ENCODE peak calls at places on chromosomes 7 and 10, in six cellular contexts. One of them, this sample, is unnamed.

GRCh38 chr7:8724080-8724718 is 290.8 kb downstream of the NXPH1 start:
- DNase-seq in activated T-helper 1 cell treated with anti-CD3 and anti-CD28 coated beads, Interleukin-12 subunit alpha, Interleukin-12 subunit beta, Interleukin-2, Interleukin-4 antibody, amounts not matched to agents 30 ng/mL and 10 ng/mL and 1 ng/mL, durations not matched to agents 14 hours and 24 hours and 36 hours: peak; percentile 1
- DNase-seq in stimulated activated CD4-positive, alpha-beta T cell treated with anti-CD3 and anti-CD28 coated beads, Interleukin-15, amount 100 ng/mL, for 1 hour: no peak
- DNase-seq in fibroblast of the aortic adventitia: no peak
- DNase-seq in stimulated activated naive CD4-positive, alpha-beta T cell: no peak
- DNase-seq in H54: peak; percentile 33
- DNase-seq in this sample: no peak

GRCh38 chr10:17074548-17074860 is 55.1 kb downstream of the CUBN start:
- DNase-seq in H54: no peak
- DNase-seq in fibroblast of the aortic adventitia: peak; percentile 35
- DNase-seq in stimulated activated CD4-positive, alpha-beta T cell treated with anti-CD3 and anti-CD28 coated beads, Interleukin-15, amount 100 ng/mL, for 1 hour: no peak
- DNase-seq in stimulated activated naive CD4-positive, alpha-beta T cell: no peak
- DNase-seq in activated T-helper 1 cell treated with anti-CD3 and anti-CD28 coated beads, Interleukin-12 subunit alpha, Interleukin-12 subunit beta, Interleukin-2, Interleukin-4 antibody, amounts not matched to agents 30 ng/mL and 10 ng/mL and 1 ng/mL, durations not matched to agents 14 hours and 24 hours and 36 hours: no peak
- DNase-seq in this sample: no peak

GRCh38 chr7:158991824-158992621 is 135.7 kb downstream of the DYNC2I1 start:
- DNase-seq in stimulated activated CD4-positive, alpha-beta T cell treated with anti-CD3 and anti-CD28 coated beads, Interleukin-15, amount 100 ng/mL, for 1 hour: no peak
- DNase-seq in stimulated activated naive CD4-positive, alpha-beta T cell: peak; percentile 15
- DNase-seq in fibroblast of the aortic adventitia: no peak
- DNase-seq in activated T-helper 1 cell treated with anti-CD3 and anti-CD28 coated beads, Interleukin-12 subunit alpha, Interleukin-12 subunit beta, Interleukin-2, Interleukin-4 antibody, amounts not matched to agents 30 ng/mL and 10 ng/mL and 1 ng/mL, durations not matched to agents 14 hours and 24 hours and 36 hours: no peak
- DNase-seq in H54: no peak
- DNase-seq in this sample: no peak

GRCh38 chr10:11538834-11539190 is 72.6 kb downstream of the USP6NL start:
- DNase-seq in H54: no peak
- DNase-seq in activated T-helper 1 cell treated with anti-CD3 and anti-CD28 coated beads, Interleukin-12 subunit alpha, Interleukin-12 subunit beta, Interleukin-2, Interleukin-4 antibody, amounts not matched to agents 30 ng/mL and 10 ng/mL and 1 ng/mL, durations not matched to agents 14 hours and 24 hours and 36 hours: no peak
- DNase-seq in fibroblast of the aortic adventitia: no peak
- DNase-seq in stimulated activated CD4-positive, alpha-beta T cell treated with anti-CD3 and anti-CD28 coated beads, Interleukin-15, amount 100 ng/mL, for 1 hour: no peak
- DNase-seq in stimulated activated naive CD4-positive, alpha-beta T cell: no peak
- DNase-seq in this sample: no peak

GRCh38 chr10:131701131-131701947 is 199.5 kb upstream of the PPP2R2D start:
- DNase-seq in H54: no peak
- DNase-seq in stimulated activated CD4-positive, alpha-beta T cell treated with anti-CD3 and anti-CD28 coated beads, Interleukin-15, amount 100 ng/mL, for 1 hour: no peak
- DNase-seq in fibroblast of the aortic adventitia: no peak
- DNase-seq in activated T-helper 1 cell treated with anti-CD3 and anti-CD28 coated beads, Interleukin-12 subunit alpha, Interleukin-12 subunit beta, Interleukin-2, Interleukin-4 antibody, amounts not matched to agents 30 ng/mL and 10 ng/mL and 1 ng/mL, durations not matched to agents 14 hours and 24 hours and 36 hours: no peak
- DNase-seq in stimulated activated naive CD4-positive, alpha-beta T cell: no peak
- DNase-seq in this sample: no peak

GRCh38 chr7:149427893-149428292 is 33.0 kb downstream of the ZNF777 start:
- DNase-seq in stimulated activated CD4-positive, alpha-beta T cell treated with anti-CD3 and anti-CD28 coated beads, Interleukin-15, amount 100 ng/mL, for 1 hour: no peak
- DNase-seq in stimulated activated naive CD4-positive, alpha-beta T cell: no peak
- DNase-seq in fibroblast of the aortic adventitia: no peak
- DNase-seq in activated T-helper 1 cell treated with anti-CD3 and anti-CD28 coated beads, Interleukin-12 subunit alpha, Interleukin-12 subunit beta, Interleukin-2, Interleukin-4 antibody, amounts not matched to agents 30 ng/mL and 10 ng/mL and 1 ng/mL, durations not matched to agents 14 hours and 24 hours and 36 hours: no peak
- DNase-seq in H54: no peak
- DNase-seq in this sample: no peak

GRCh38 chr10:90960355-90960814 is 39.5 kb upstream of the ANKRD1 start:
- DNase-seq in stimulated activated naive CD4-positive, alpha-beta T cell: no peak
- DNase-seq in stimulated activated CD4-positive, alpha-beta T cell treated with anti-CD3 and anti-CD28 coated beads, Interleukin-15, amount 100 ng/mL, for 1 hour: no peak
- DNase-seq in H54: peak; percentile 50
- DNase-seq in fibroblast of the aortic adventitia: peak; percentile 75
- DNase-seq in activated T-helper 1 cell treated with anti-CD3 and anti-CD28 coated beads, Interleukin-12 subunit alpha, Interleukin-12 subunit beta, Interleukin-2, Interleukin-4 antibody, amounts not matched to agents 30 ng/mL and 10 ng/mL and 1 ng/mL, durations not matched to agents 14 hours and 24 hours and 36 hours: no peak
- DNase-seq in this sample: no peak

GRCh38 chr7:90792301-90792700 is 196.2 kb downstream of the CDK14 start:
- DNase-seq in H54: no peak
- DNase-seq in stimulated activated naive CD4-positive, alpha-beta T cell: no peak
- DNase-seq in stimulated activated CD4-positive, alpha-beta T cell treated with anti-CD3 and anti-CD28 coated beads, Interleukin-15, amount 100 ng/mL, for 1 hour: no peak
- DNase-seq in fibroblast of the aortic adventitia: no peak
- DNase-seq in activated T-helper 1 cell treated with anti-CD3 and anti-CD28 coated beads, Interleukin-12 subunit alpha, Interleukin-12 subunit beta, Interleukin-2, Interleukin-4 antibody, amounts not matched to agents 30 ng/mL and 10 ng/mL and 1 ng/mL, durations not matched to agents 14 hours and 24 hours and 36 hours: no peak
- DNase-seq in this sample: no peak

GRCh38 chr7:144738708-144739314 is 97.0 kb downstream of the TPK1 start:
- DNase-seq in activated T-helper 1 cell treated with anti-CD3 and anti-CD28 coated beads, Interleukin-12 subunit alpha, Interleukin-12 subunit beta, Interleukin-2, Interleukin-4 antibody, amounts not matched to agents 30 ng/mL and 10 ng/mL and 1 ng/mL, durations not matched to agents 14 hours and 24 hours and 36 hours: peak; percentile 1
- DNase-seq in stimulated activated naive CD4-positive, alpha-beta T cell: no peak
- DNase-seq in stimulated activated CD4-positive, alpha-beta T cell treated with anti-CD3 and anti-CD28 coated beads, Interleukin-15, amount 100 ng/mL, for 1 hour: no peak
- DNase-seq in fibroblast of the aortic adventitia: peak; percentile 59
- DNase-seq in H54: no peak
- DNase-seq in this sample: no peak

GRCh38 chr7:29988391-29989256 is 977 bp downstream of the SCRN1 start:
- DNase-seq in stimulated activated CD4-positive, alpha-beta T cell treated with anti-CD3 and anti-CD28 coated beads, Interleukin-15, amount 100 ng/mL, for 1 hour: no peak
- DNase-seq in H54: peak; percentile 83
- DNase-seq in fibroblast of the aortic adventitia: peak; percentile 76
- DNase-seq in stimulated activated naive CD4-positive, alpha-beta T cell: no peak
- DNase-seq in activated T-helper 1 cell treated with anti-CD3 and anti-CD28 coated beads, Interleukin-12 subunit alpha, Interleukin-12 subunit beta, Interleukin-2, Interleukin-4 antibody, amounts not matched to agents 30 ng/mL and 10 ng/mL and 1 ng/mL, durations not matched to agents 14 hours and 24 hours and 36 hours: no peak
- DNase-seq in this sample: peak; percentile 23

GRCh38 chr10:30384791-30385201 is 35.7 kb upstream of the MTPAP start:
- DNase-seq in activated T-helper 1 cell treated with anti-CD3 and anti-CD28 coated beads, Interleukin-12 subunit alpha, Interleukin-12 subunit beta, Interleukin-2, Interleukin-4 antibody, amounts not matched to agents 30 ng/mL and 10 ng/mL and 1 ng/mL, durations not matched to agents 14 hours and 24 hours and 36 hours: no peak
- DNase-seq in stimulated activated CD4-positive, alpha-beta T cell treated with anti-CD3 and anti-CD28 coated beads, Interleukin-15, amount 100 ng/mL, for 1 hour: no peak
- DNase-seq in fibroblast of the aortic adventitia: no peak
- DNase-seq in H54: no peak
- DNase-seq in stimulated activated naive CD4-positive, alpha-beta T cell: no peak
- DNase-seq in this sample: no peak

GRCh38 chr7:7707756-7708310 is 10.6 kb downstream of the RPA3 start:
- DNase-seq in fibroblast of the aortic adventitia: peak; percentile 34
- DNase-seq in stimulated activated CD4-positive, alpha-beta T cell treated with anti-CD3 and anti-CD28 coated beads, Interleukin-15, amount 100 ng/mL, for 1 hour: no peak
- DNase-seq in H54: no peak
- DNase-seq in stimulated activated naive CD4-positive, alpha-beta T cell: no peak
- DNase-seq in activated T-helper 1 cell treated with anti-CD3 and anti-CD28 coated beads, Interleukin-12 subunit alpha, Interleukin-12 subunit beta, Interleukin-2, Interleukin-4 antibody, amounts not matched to agents 30 ng/mL and 10 ng/mL and 1 ng/mL, durations not matched to agents 14 hours and 24 hours and 36 hours: no peak
- DNase-seq in this sample: no peak

GRCh38 chr7:71131256-71131752 is 640 bp upstream of the GALNT17 start:
- DNase-seq in stimulated activated naive CD4-positive, alpha-beta T cell: no peak
- DNase-seq in activated T-helper 1 cell treated with anti-CD3 and anti-CD28 coated beads, Interleukin-12 subunit alpha, Interleukin-12 subunit beta, Interleukin-2, Interleukin-4 antibody, amounts not matched to agents 30 ng/mL and 10 ng/mL and 1 ng/mL, durations not matched to agents 14 hours and 24 hours and 36 hours: no peak
- DNase-seq in stimulated activated CD4-positive, alpha-beta T cell treated with anti-CD3 and anti-CD28 coated beads, Interleukin-15, amount 100 ng/mL, for 1 hour: no peak
- DNase-seq in H54: no peak
- DNase-seq in fibroblast of the aortic adventitia: no peak
- DNase-seq in this sample: no peak

GRCh38 chr10:20839910-20840309 is 57.2 kb downstream of the NEBL start:
- DNase-seq in fibroblast of the aortic adventitia: no peak
- DNase-seq in activated T-helper 1 cell treated with anti-CD3 and anti-CD28 coated beads, Interleukin-12 subunit alpha, Interleukin-12 subunit beta, Interleukin-2, Interleukin-4 antibody, amounts not matched to agents 30 ng/mL and 10 ng/mL and 1 ng/mL, durations not matched to agents 14 hours and 24 hours and 36 hours: no peak
- DNase-seq in stimulated activated CD4-positive, alpha-beta T cell treated with anti-CD3 and anti-CD28 coated beads, Interleukin-15, amount 100 ng/mL, for 1 hour: no peak
- DNase-seq in stimulated activated naive CD4-positive, alpha-beta T cell: no peak
- DNase-seq in H54: no peak
- DNase-seq in this sample: no peak

GRCh38 chr10:73785721-73786511 is 510 bp downstream of the ZSWIM8 start:
- DNase-seq in fibroblast of the aortic adventitia: peak; percentile 39
- DNase-seq in H54: peak; percentile 51
- DNase-seq in stimulated activated naive CD4-positive, alpha-beta T cell: peak; percentile 37
- DNase-seq in activated T-helper 1 cell treated with anti-CD3 and anti-CD28 coated beads, Interleukin-12 subunit alpha, Interleukin-12 subunit beta, Interleukin-2, Interleukin-4 antibody, amounts not matched to agents 30 ng/mL and 10 ng/mL and 1 ng/mL, durations not matched to agents 14 hours and 24 hours and 36 hours: peak; percentile 47
- DNase-seq in stimulated activated CD4-positive, alpha-beta T cell treated with anti-CD3 and anti-CD28 coated beads, Interleukin-15, amount 100 ng/mL, for 1 hour: peak; percentile 24
- DNase-seq in this sample: peak; percentile 44

GRCh38 chr7:41702635-41703371 is at the start of gene INHBA:
- DNase-seq in stimulated activated naive CD4-positive, alpha-beta T cell: no peak
- DNase-seq in activated T-helper 1 cell treated with anti-CD3 and anti-CD28 coated beads, Interleukin-12 subunit alpha, Interleukin-12 subunit beta, Interleukin-2, Interleukin-4 antibody, amounts not matched to agents 30 ng/mL and 10 ng/mL and 1 ng/mL, durations not matched to agents 14 hours and 24 hours and 36 hours: no peak
- DNase-seq in fibroblast of the aortic adventitia: peak; percentile 94
- DNase-seq in H54: no peak
- DNase-seq in stimulated activated CD4-positive, alpha-beta T cell treated with anti-CD3 and anti-CD28 coated beads, Interleukin-15, amount 100 ng/mL, for 1 hour: no peak
- DNase-seq in this sample: no peak

GRCh38 chr7:2930310-2931033 is 86.4 kb upstream of the GNA12 start:
- DNase-seq in stimulated activated CD4-positive, alpha-beta T cell treated with anti-CD3 and anti-CD28 coated beads, Interleukin-15, amount 100 ng/mL, for 1 hour: no peak
- DNase-seq in stimulated activated naive CD4-positive, alpha-beta T cell: no peak
- DNase-seq in activated T-helper 1 cell treated with anti-CD3 and anti-CD28 coated beads, Interleukin-12 subunit alpha, Interleukin-12 subunit beta, Interleukin-2, Interleukin-4 antibody, amounts not matched to agents 30 ng/mL and 10 ng/mL and 1 ng/mL, durations not matched to agents 14 hours and 24 hours and 36 hours: no peak
- DNase-seq in H54: no peak
- DNase-seq in fibroblast of the aortic adventitia: no peak
- DNase-seq in this sample: no peak

GRCh38 chr7:43639858-43640491 is 57.1 kb downstream of the STK17A start:
- DNase-seq in H54: peak; percentile 47
- DNase-seq in fibroblast of the aortic adventitia: peak; percentile 86
- DNase-seq in stimulated activated naive CD4-positive, alpha-beta T cell: no peak
- DNase-seq in stimulated activated CD4-positive, alpha-beta T cell treated with anti-CD3 and anti-CD28 coated beads, Interleukin-15, amount 100 ng/mL, for 1 hour: no peak
- DNase-seq in activated T-helper 1 cell treated with anti-CD3 and anti-CD28 coated beads, Interleukin-12 subunit alpha, Interleukin-12 subunit beta, Interleukin-2, Interleukin-4 antibody, amounts not matched to agents 30 ng/mL and 10 ng/mL and 1 ng/mL, durations not matched to agents 14 hours and 24 hours and 36 hours: no peak
- DNase-seq in this sample: no peak

GRCh38 chr7:51354897-51355296 is 38.3 kb upstream of the COBL start:
- DNase-seq in stimulated activated naive CD4-positive, alpha-beta T cell: no peak
- DNase-seq in stimulated activated CD4-positive, alpha-beta T cell treated with anti-CD3 and anti-CD28 coated beads, Interleukin-15, amount 100 ng/mL, for 1 hour: no peak
- DNase-seq in fibroblast of the aortic adventitia: no peak
- DNase-seq in activated T-helper 1 cell treated with anti-CD3 and anti-CD28 coated beads, Interleukin-12 subunit alpha, Interleukin-12 subunit beta, Interleukin-2, Interleukin-4 antibody, amounts not matched to agents 30 ng/mL and 10 ng/mL and 1 ng/mL, durations not matched to agents 14 hours and 24 hours and 36 hours: no peak
- DNase-seq in H54: no peak
- DNase-seq in this sample: no peak

GRCh38 chr10:7671121-7671520 is 4.4 kb upstream of the ITIH5 start:
- DNase-seq in H54: no peak
- DNase-seq in activated T-helper 1 cell treated with anti-CD3 and anti-CD28 coated beads, Interleukin-12 subunit alpha, Interleukin-12 subunit beta, Interleukin-2, Interleukin-4 antibody, amounts not matched to agents 30 ng/mL and 10 ng/mL and 1 ng/mL, durations not matched to agents 14 hours and 24 hours and 36 hours: no peak
- DNase-seq in stimulated activated CD4-positive, alpha-beta T cell treated with anti-CD3 and anti-CD28 coated beads, Interleukin-15, amount 100 ng/mL, for 1 hour: no peak
- DNase-seq in fibroblast of the aortic adventitia: no peak
- DNase-seq in stimulated activated naive CD4-positive, alpha-beta T cell: no peak
- DNase-seq in this sample: no peak

GRCh38 chr7:155847821-155848435 is 35.7 kb upstream of the SHH start:
- DNase-seq in activated T-helper 1 cell treated with anti-CD3 and anti-CD28 coated beads, Interleukin-12 subunit alpha, Interleukin-12 subunit beta, Interleukin-2, Interleukin-4 antibody, amounts not matched to agents 30 ng/mL and 10 ng/mL and 1 ng/mL, durations not matched to agents 14 hours and 24 hours and 36 hours: no peak
- DNase-seq in H54: no peak
- DNase-seq in stimulated activated CD4-positive, alpha-beta T cell treated with anti-CD3 and anti-CD28 coated beads, Interleukin-15, amount 100 ng/mL, for 1 hour: no peak
- DNase-seq in stimulated activated naive CD4-positive, alpha-beta T cell: no peak
- DNase-seq in fibroblast of the aortic adventitia: no peak
- DNase-seq in this sample: no peak

GRCh38 chr7:73964786-73965185 is 63.2 kb upstream of the ELN start:
- DNase-seq in H54: no peak
- DNase-seq in fibroblast of the aortic adventitia: no peak
- DNase-seq in stimulated activated CD4-positive, alpha-beta T cell treated with anti-CD3 and anti-CD28 coated beads, Interleukin-15, amount 100 ng/mL, for 1 hour: no peak
- DNase-seq in stimulated activated naive CD4-positive, alpha-beta T cell: no peak
- DNase-seq in activated T-helper 1 cell treated with anti-CD3 and anti-CD28 coated beads, Interleukin-12 subunit alpha, Interleukin-12 subunit beta, Interleukin-2, Interleukin-4 antibody, amounts not matched to agents 30 ng/mL and 10 ng/mL and 1 ng/mL, durations not matched to agents 14 hours and 24 hours and 36 hours: no peak
- DNase-seq in this sample: no peak

GRCh38 chr7:33842141-33842540 is 63.2 kb upstream of the BMPER start:
- DNase-seq in H54: no peak
- DNase-seq in fibroblast of the aortic adventitia: no peak
- DNase-seq in stimulated activated CD4-positive, alpha-beta T cell treated with anti-CD3 and anti-CD28 coated beads, Interleukin-15, amount 100 ng/mL, for 1 hour: no peak
- DNase-seq in stimulated activated naive CD4-positive, alpha-beta T cell: no peak
- DNase-seq in activated T-helper 1 cell treated with anti-CD3 and anti-CD28 coated beads, Interleukin-12 subunit alpha, Interleukin-12 subunit beta, Interleukin-2, Interleukin-4 antibody, amounts not matched to agents 30 ng/mL and 10 ng/mL and 1 ng/mL, durations not matched to agents 14 hours and 24 hours and 36 hours: no peak
- DNase-seq in this sample: no peak

GRCh38 chr7:154504938-154505337 is 452.7 kb downstream of the DPP6 start:
- DNase-seq in fibroblast of the aortic adventitia: no peak
- DNase-seq in activated T-helper 1 cell treated with anti-CD3 and anti-CD28 coated beads, Interleukin-12 subunit alpha, Interleukin-12 subunit beta, Interleukin-2, Interleukin-4 antibody, amounts not matched to agents 30 ng/mL and 10 ng/mL and 1 ng/mL, durations not matched to agents 14 hours and 24 hours and 36 hours: no peak
- DNase-seq in H54: no peak
- DNase-seq in stimulated activated CD4-positive, alpha-beta T cell treated with anti-CD3 and anti-CD28 coated beads, Interleukin-15, amount 100 ng/mL, for 1 hour: no peak
- DNase-seq in stimulated activated naive CD4-positive, alpha-beta T cell: no peak
- DNase-seq in this sample: no peak

GRCh38 chr7:142053988-142054387 is 57.5 kb upstream of the MGAM2 start:
- DNase-seq in stimulated activated CD4-positive, alpha-beta T cell treated with anti-CD3 and anti-CD28 coated beads, Interleukin-15, amount 100 ng/mL, for 1 hour: no peak
- DNase-seq in H54: no peak
- DNase-seq in fibroblast of the aortic adventitia: peak; percentile 73
- DNase-seq in stimulated activated naive CD4-positive, alpha-beta T cell: no peak
- DNase-seq in activated T-helper 1 cell treated with anti-CD3 and anti-CD28 coated beads, Interleukin-12 subunit alpha, Interleukin-12 subunit beta, Interleukin-2, Interleukin-4 antibody, amounts not matched to agents 30 ng/mL and 10 ng/mL and 1 ng/mL, durations not matched to agents 14 hours and 24 hours and 36 hours: no peak
- DNase-seq in this sample: no peak

GRCh38 chr7:34622182-34622581 is 35.8 kb upstream of the NPSR1 start:
- DNase-seq in stimulated activated naive CD4-positive, alpha-beta T cell: no peak
- DNase-seq in stimulated activated CD4-positive, alpha-beta T cell treated with anti-CD3 and anti-CD28 coated beads, Interleukin-15, amount 100 ng/mL, for 1 hour: no peak
- DNase-seq in H54: no peak
- DNase-seq in activated T-helper 1 cell treated with anti-CD3 and anti-CD28 coated beads, Interleukin-12 subunit alpha, Interleukin-12 subunit beta, Interleukin-2, Interleukin-4 antibody, amounts not matched to agents 30 ng/mL and 10 ng/mL and 1 ng/mL, durations not matched to agents 14 hours and 24 hours and 36 hours: no peak
- DNase-seq in fibroblast of the aortic adventitia: no peak
- DNase-seq in this sample: no peak

GRCh38 chr10:89414879-89415821 is 782 bp downstream of the IFIT5 start:
- DNase-seq in stimulated activated CD4-positive, alpha-beta T cell treated with anti-CD3 and anti-CD28 coated beads, Interleukin-15, amount 100 ng/mL, for 1 hour: peak; percentile 14
- DNase-seq in stimulated activated naive CD4-positive, alpha-beta T cell: peak; percentile 24
- DNase-seq in fibroblast of the aortic adventitia: peak; percentile 43
- DNase-seq in H54: peak; percentile 55
- DNase-seq in activated T-helper 1 cell treated with anti-CD3 and anti-CD28 coated beads, Interleukin-12 subunit alpha, Interleukin-12 subunit beta, Interleukin-2, Interleukin-4 antibody, amounts not matched to agents 30 ng/mL and 10 ng/mL and 1 ng/mL, durations not matched to agents 14 hours and 24 hours and 36 hours: peak; percentile 27
- DNase-seq in this sample: peak; percentile 31

GRCh38 chr10:92413011-92413410 is 122.0 kb downstream of the MARCHF5 start:
- DNase-seq in stimulated activated naive CD4-positive, alpha-beta T cell: no peak
- DNase-seq in stimulated activated CD4-positive, alpha-beta T cell treated with anti-CD3 and anti-CD28 coated beads, Interleukin-15, amount 100 ng/mL, for 1 hour: no peak
- DNase-seq in fibroblast of the aortic adventitia: no peak
- DNase-seq in activated T-helper 1 cell treated with anti-CD3 and anti-CD28 coated beads, Interleukin-12 subunit alpha, Interleukin-12 subunit beta, Interleukin-2, Interleukin-4 antibody, amounts not matched to agents 30 ng/mL and 10 ng/mL and 1 ng/mL, durations not matched to agents 14 hours and 24 hours and 36 hours: no peak
- DNase-seq in H54: no peak
- DNase-seq in this sample: no peak

GRCh38 chr7:79453558-79454324 is at the start of gene MAGI2:
- DNase-seq in H54: peak; percentile 44
- DNase-seq in fibroblast of the aortic adventitia: peak; percentile 88
- DNase-seq in activated T-helper 1 cell treated with anti-CD3 and anti-CD28 coated beads, Interleukin-12 subunit alpha, Interleukin-12 subunit beta, Interleukin-2, Interleukin-4 antibody, amounts not matched to agents 30 ng/mL and 10 ng/mL and 1 ng/mL, durations not matched to agents 14 hours and 24 hours and 36 hours: no peak
- DNase-seq in stimulated activated naive CD4-positive, alpha-beta T cell: no peak
- DNase-seq in stimulated activated CD4-positive, alpha-beta T cell treated with anti-CD3 and anti-CD28 coated beads, Interleukin-15, amount 100 ng/mL, for 1 hour: no peak
- DNase-seq in this sample: peak; percentile 10

GRCh38 chr10:122163182-122164027 is 107.7 kb upstream of the BTBD16 start:
- DNase-seq in fibroblast of the aortic adventitia: no peak
- DNase-seq in stimulated activated CD4-positive, alpha-beta T cell treated with anti-CD3 and anti-CD28 coated beads, Interleukin-15, amount 100 ng/mL, for 1 hour: no peak
- DNase-seq in activated T-helper 1 cell treated with anti-CD3 and anti-CD28 coated beads, Interleukin-12 subunit alpha, Interleukin-12 subunit beta, Interleukin-2, Interleukin-4 antibody, amounts not matched to agents 30 ng/mL and 10 ng/mL and 1 ng/mL, durations not matched to agents 14 hours and 24 hours and 36 hours: no peak
- DNase-seq in H54: no peak
- DNase-seq in stimulated activated naive CD4-positive, alpha-beta T cell: no peak
- DNase-seq in this sample: no peak

GRCh38 chr10:4008676-4009382 is 223.8 kb upstream of the KLF6 start:
- DNase-seq in stimulated activated naive CD4-positive, alpha-beta T cell: no peak
- DNase-seq in activated T-helper 1 cell treated with anti-CD3 and anti-CD28 coated beads, Interleukin-12 subunit alpha, Interleukin-12 subunit beta, Interleukin-2, Interleukin-4 antibody, amounts not matched to agents 30 ng/mL and 10 ng/mL and 1 ng/mL, durations not matched to agents 14 hours and 24 hours and 36 hours: no peak
- DNase-seq in stimulated activated CD4-positive, alpha-beta T cell treated with anti-CD3 and anti-CD28 coated beads, Interleukin-15, amount 100 ng/mL, for 1 hour: no peak
- DNase-seq in fibroblast of the aortic adventitia: no peak
- DNase-seq in H54: no peak
- DNase-seq in this sample: no peak

GRCh38 chr7:131546126-131546525 is 10.3 kb downstream of the PODXL start:
- DNase-seq in stimulated activated naive CD4-positive, alpha-beta T cell: no peak
- DNase-seq in stimulated activated CD4-positive, alpha-beta T cell treated with anti-CD3 and anti-CD28 coated beads, Interleukin-15, amount 100 ng/mL, for 1 hour: no peak
- DNase-seq in fibroblast of the aortic adventitia: peak; percentile 43
- DNase-seq in activated T-helper 1 cell treated with anti-CD3 and anti-CD28 coated beads, Interleukin-12 subunit alpha, Interleukin-12 subunit beta, Interleukin-2, Interleukin-4 antibody, amounts not matched to agents 30 ng/mL and 10 ng/mL and 1 ng/mL, durations not matched to agents 14 hours and 24 hours and 36 hours: no peak
- DNase-seq in H54: no peak
- DNase-seq in this sample: no peak

GRCh38 chr7:126411032-126411820 is 841.5 kb downstream of the GRM8 start:
- DNase-seq in activated T-helper 1 cell treated with anti-CD3 and anti-CD28 coated beads, Interleukin-12 subunit alpha, Interleukin-12 subunit beta, Interleukin-2, Interleukin-4 antibody, amounts not matched to agents 30 ng/mL and 10 ng/mL and 1 ng/mL, durations not matched to agents 14 hours and 24 hours and 36 hours: no peak
- DNase-seq in fibroblast of the aortic adventitia: no peak
- DNase-seq in stimulated activated CD4-positive, alpha-beta T cell treated with anti-CD3 and anti-CD28 coated beads, Interleukin-15, amount 100 ng/mL, for 1 hour: no peak
- DNase-seq in stimulated activated naive CD4-positive, alpha-beta T cell: no peak
- DNase-seq in H54: no peak
- DNase-seq in this sample: no peak

GRCh38 chr10:129788211-129788610 is 175.9 kb downstream of the EBF3 start:
- DNase-seq in fibroblast of the aortic adventitia: no peak
- DNase-seq in activated T-helper 1 cell treated with anti-CD3 and anti-CD28 coated beads, Interleukin-12 subunit alpha, Interleukin-12 subunit beta, Interleukin-2, Interleukin-4 antibody, amounts not matched to agents 30 ng/mL and 10 ng/mL and 1 ng/mL, durations not matched to agents 14 hours and 24 hours and 36 hours: no peak
- DNase-seq in stimulated activated naive CD4-positive, alpha-beta T cell: no peak
- DNase-seq in H54: no peak
- DNase-seq in stimulated activated CD4-positive, alpha-beta T cell treated with anti-CD3 and anti-CD28 coated beads, Interleukin-15, amount 100 ng/mL, for 1 hour: no peak
- DNase-seq in this sample: no peak

GRCh38 chr10:47330804-47331203 is 8.6 kb downstream of the GDF2 start:
- DNase-seq in stimulated activated CD4-positive, alpha-beta T cell treated with anti-CD3 and anti-CD28 coated beads, Interleukin-15, amount 100 ng/mL, for 1 hour: no peak
- DNase-seq in fibroblast of the aortic adventitia: no peak
- DNase-seq in stimulated activated naive CD4-positive, alpha-beta T cell: no peak
- DNase-seq in activated T-helper 1 cell treated with anti-CD3 and anti-CD28 coated beads, Interleukin-12 subunit alpha, Interleukin-12 subunit beta, Interleukin-2, Interleukin-4 antibody, amounts not matched to agents 30 ng/mL and 10 ng/mL and 1 ng/mL, durations not matched to agents 14 hours and 24 hours and 36 hours: no peak
- DNase-seq in H54: peak; percentile 25
- DNase-seq in this sample: no peak

GRCh38 chr10:122362621-122363020 is 11.9 kb upstream of the PLEKHA1 start:
- DNase-seq in stimulated activated CD4-positive, alpha-beta T cell treated with anti-CD3 and anti-CD28 coated beads, Interleukin-15, amount 100 ng/mL, for 1 hour: no peak
- DNase-seq in fibroblast of the aortic adventitia: peak; percentile 8
- DNase-seq in H54: no peak
- DNase-seq in stimulated activated naive CD4-positive, alpha-beta T cell: no peak
- DNase-seq in activated T-helper 1 cell treated with anti-CD3 and anti-CD28 coated beads, Interleukin-12 subunit alpha, Interleukin-12 subunit beta, Interleukin-2, Interleukin-4 antibody, amounts not matched to agents 30 ng/mL and 10 ng/mL and 1 ng/mL, durations not matched to agents 14 hours and 24 hours and 36 hours: no peak
- DNase-seq in this sample: no peak

GRCh38 chr7:70133291-70133690 is 535.0 kb downstream of the AUTS2 start:
- DNase-seq in H54: no peak
- DNase-seq in stimulated activated naive CD4-positive, alpha-beta T cell: no peak
- DNase-seq in fibroblast of the aortic adventitia: no peak
- DNase-seq in stimulated activated CD4-positive, alpha-beta T cell treated with anti-CD3 and anti-CD28 coated beads, Interleukin-15, amount 100 ng/mL, for 1 hour: no peak
- DNase-seq in activated T-helper 1 cell treated with anti-CD3 and anti-CD28 coated beads, Interleukin-12 subunit alpha, Interleukin-12 subunit beta, Interleukin-2, Interleukin-4 antibody, amounts not matched to agents 30 ng/mL and 10 ng/mL and 1 ng/mL, durations not matched to agents 14 hours and 24 hours and 36 hours: no peak
- DNase-seq in this sample: no peak

This sample was measured in activated gamma-delta T cell.